ENCODE peak calls at places on chromosome 10, in eight cellular contexts. U is cardiac muscle cell; C is GM10248; Z is endodermal cell; F is heart left ventricle; Y is astrocyte of the cerebellum; G is activated CD8-positive, alpha-beta T cell treated with anti-CD3 and anti-CD28 coated beads for 36 hours; K is kidney epithelial cell. P is an unnamed sample.
A peak's percentile ranks its signal among the peaks of the same experiment; 100 is the strongest.

GRCh38 chr10:8919291-8919690 is 864.8 kb downstream of the GATA3 start:
- DNase-seq in C (no peak), Z (no peak), U (no peak), K (no peak), G (no peak), F (no peak), Y (no peak), P (no peak)

GRCh38 chr10:36349445-36350063 is 707.5 kb upstream of the FZD8 start:
- DNase-seq in F (peak; percentile 11), K (no peak), Z (peak; percentile 49), C (no peak), U (peak; percentile 18), Y (peak; percentile 33), G (no peak), P (no peak)

GRCh38 chr10:71276873-71277272 is 42.2 kb upstream of the SLC29A3 start:
- DNase-seq in Y (no peak), Z (no peak), K (no peak), C (no peak), F (no peak), G (no peak), U (no peak), P (no peak)

GRCh38 chr10:50395279-50395678 is 144.0 kb upstream of the ASAH2 start:
- DNase-seq in U (no peak), Y (no peak), G (no peak), K (no peak), F (no peak), Z (no peak), C (no peak), P (no peak)

GRCh38 chr10:106278385-106278784 is 886.1 kb downstream of the SORCS1 start:
- DNase-seq in C (no peak), F (no peak), Y (no peak), K (no peak), Z (no peak), G (no peak), U (peak; percentile 10), P (no peak)

GRCh38 chr10:70759769-70760168 is 25.4 kb downstream of the TBATA start:
- DNase-seq in C (no peak), F (no peak), Y (no peak), K (no peak), Z (peak; percentile 59), G (peak; percentile 50), U (no peak), P (no peak)

GRCh38 chr10:45433716-45434469 is 59.9 kb downstream of the ALOX5 start:
- DNase-seq in F (no peak), G (peak; percentile 20), U (no peak), K (no peak), Z (peak; percentile 34), C (peak; percentile 79), Y (no peak), P (no peak)

GRCh38 chr10:84329094-84329611 is 764 bp downstream of the CCSER2 start:
- DNase-seq in K (no peak), U (peak; percentile 32), Z (peak; percentile 74), G (peak; percentile 90), Y (no peak), C (peak; percentile 33), F (no peak), P (no peak)

GRCh38 chr10:44864042-44864436 is 47.1 kb upstream of the TMEM72 start:
- DNase-seq in K (no peak), Z (peak; percentile 83), Y (no peak), C (no peak), F (no peak), G (peak; percentile 38), U (peak; percentile 49), P (peak; percentile 57)

GRCh38 chr10:133379152-133379800 is at the start of gene PAOX:
- DNase-seq in G (peak; percentile 74), Y (no peak), F (peak; percentile 83), K (no peak), C (peak; percentile 84), U (peak; percentile 87), Z (peak; percentile 82), P (peak; percentile 86)

GRCh38 chr10:103576862-103577261 is 83.4 kb downstream of the NEURL1 start:
- DNase-seq in Y (no peak), F (no peak), K (no peak), U (no peak), Z (no peak), C (no peak), G (no peak), P (no peak)

GRCh38 chr10:127298396-127298795 is 102.0 kb upstream of the INSYN2A start:
- DNase-seq in Y (no peak), F (no peak), Z (no peak), K (peak; percentile 9), G (no peak), U (no peak), C (no peak), P (no peak)

GRCh38 chr10:129870042-129870757 is 93.9 kb downstream of the EBF3 start:
- DNase-seq in G (no peak), Z (no peak), Y (no peak), F (no peak), U (no peak), C (no peak), K (no peak), P (no peak)

GRCh38 chr10:43969506-43969905 is 320.8 kb upstream of the ZNF32 start:
- DNase-seq in G (no peak), K (no peak), U (no peak), Y (no peak), F (no peak), C (no peak), Z (peak; percentile 20), P (no peak)

GRCh38 chr10:114674321-114674720 is 16.2 kb upstream of the ABLIM1 start:
- DNase-seq in K (no peak), Z (no peak), C (no peak), F (no peak), G (no peak), U (no peak), Y (no peak), P (no peak)

GRCh38 chr10:93471110-93471651 is 11.0 kb downstream of the MYOF start:
- DNase-seq in G (no peak), K (peak; percentile 93), C (no peak), F (no peak), Z (no peak), U (no peak), Y (peak; percentile 93), P (no peak)

GRCh38 chr10:132679217-132679595 is 106.7 kb downstream of the NKX6-2 start:
- DNase-seq in C (no peak), Z (peak; percentile 17), U (no peak), F (no peak), K (no peak), Y (no peak), G (no peak), P (peak; percentile 5)

GRCh38 chr10:110774069-110775021 is 97.4 kb upstream of the PDCD4 start:
- DNase-seq in Y (peak; percentile 39), C (peak; percentile 80), Z (no peak), K (peak; percentile 28), U (no peak), F (no peak), G (peak; percentile 78), P (no peak)

GRCh38 chr10:78950656-78951587 is 117.8 kb upstream of the ZMIZ1 start:
- DNase-seq in U (no peak), C (no peak), K (no peak), Y (no peak), G (no peak), Z (no peak), F (no peak), P (no peak)

GRCh38 chr10:90751107-90751997 is 106.5 kb downstream of the HTR7 start:
- DNase-seq in F (no peak), U (peak; percentile 58), Z (peak; percentile 89), C (peak; percentile 42), K (no peak), Y (peak; percentile 32), G (peak; percentile 71), P (no peak)

GRCh38 chr10:76540786-76541185 is 1096.8 kb downstream of the KCNMA1 start:
- DNase-seq in Y (no peak), C (no peak), Z (no peak), U (no peak), K (no peak), F (no peak), G (no peak), P (no peak)
- TF ChIP-seq CTCF in Y (no peak), C (no peak), Z (no peak), U (no peak), K (no peak), F (no peak), G (no peak), P (no peak)

GRCh38 chr10:83165164-83165563 is 974.1 kb upstream of the GHITM start:
- DNase-seq in Z (no peak), G (no peak), Y (no peak), K (no peak), C (no peak), F (no peak), U (peak; percentile 25), P (no peak)

GRCh38 chr10:83164134-83164533 is 975.2 kb upstream of the GHITM start:
- DNase-seq in K (no peak), U (no peak), F (no peak), Z (no peak), C (no peak), G (no peak), Y (no peak), P (no peak)

GRCh38 chr10:83167081-83167480 is 972.2 kb upstream of the GHITM start:
- DNase-seq in G (no peak), C (no peak), U (no peak), F (no peak), Z (peak; percentile 40), K (no peak), Y (no peak), P (no peak)

DNA sequence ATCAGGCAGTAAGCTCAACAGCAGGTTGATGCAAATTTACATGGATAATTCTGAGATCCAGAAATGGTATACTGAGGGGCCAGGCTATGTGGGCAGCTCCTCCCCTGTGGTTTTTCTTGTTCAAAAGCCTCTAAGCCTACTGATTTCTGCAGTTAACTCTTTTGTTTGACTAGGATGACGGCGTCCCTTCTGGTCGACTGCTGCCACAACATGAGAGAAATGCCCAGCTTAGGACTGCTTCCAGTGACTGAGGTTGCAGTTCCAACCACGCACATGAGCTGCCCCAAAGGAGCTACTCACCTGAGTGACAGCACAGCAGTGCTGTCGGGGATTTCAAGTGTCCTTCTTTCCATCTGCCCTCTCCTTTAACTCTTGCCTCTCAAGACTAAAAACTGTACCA is 973.0 kb upstream of the GHITM start:
- DNase-seq in G (no peak), C (no peak), Z (peak; percentile 87), K (no peak), U (peak; percentile 49), F (no peak), Y (no peak), P (no peak)
- TF ChIP-seq CTCF in G (no peak), C (no peak), Z (peak; percentile 72), K (peak; percentile 37), U (no peak), F (no peak), Y (peak; percentile 28), P (no peak)

GRCh38 chr10:121015916-121016315 is 164.8 kb downstream of the WDR11 start:
- DNase-seq in G (no peak), K (no peak), U (no peak), Z (no peak), Y (no peak), C (no peak), F (no peak), P (no peak)
- TF ChIP-seq CTCF in G (no peak), K (no peak), U (no peak), Z (no peak), Y (no peak), C (no peak), F (no peak), P (no peak)

GRCh38 chr10:31083765-31084184 is 52.1 kb upstream of the ZNF438 start:
- DNase-seq in Y (no peak), U (peak; percentile 42), Z (peak; percentile 86), G (peak; percentile 80), C (peak; percentile 43), F (peak; percentile 35), K (no peak), P (no peak)
- TF ChIP-seq CTCF in Y (peak; percentile 40), U (peak; percentile 45), Z (peak; percentile 77), G (peak; percentile 57), C (peak; percentile 57), F (peak; percentile 48), K (peak; percentile 61), P (peak; percentile 46)